ENCODE peak calls at places on chromosomes 1 and 21, in four cellular contexts. One of them, this sample, is unnamed.

GRCh38 chr1:21671915-21672314 is 2.8 kb upstream of the RAP1GAP start:
- DNase-seq in uterus: no peak
- DNase-seq in transverse colon: no peak
- DNase-seq in stomach: no peak
- DNase-seq in this sample: no peak

GRCh38 chr21:30044447-30045064 is 104.8 kb upstream of the GRIK1 start:
- DNase-seq in uterus: no peak
- DNase-seq in transverse colon: no peak
- DNase-seq in stomach: no peak
- DNase-seq in this sample: no peak

GRCh38 chr1:33826711-33827110 is 37.2 kb upstream of the HMGB4 start:
- DNase-seq in uterus: no peak
- DNase-seq in transverse colon: no peak
- DNase-seq in stomach: no peak
- DNase-seq in this sample: no peak

GRCh38 chr1:29237906-29238600 is 1.7 kb downstream of the PTPRU start:
- DNase-seq in uterus: peak; percentile 60
- DNase-seq in transverse colon: peak; percentile 30
- DNase-seq in stomach: peak; percentile 44
- DNase-seq in this sample: peak; percentile 61

GRCh38 chr21:45618846-45619485 is 24.6 kb upstream of the PCBP3 start:
- DNase-seq in uterus: no peak
- DNase-seq in transverse colon: no peak
- DNase-seq in stomach: no peak
- DNase-seq in this sample: no peak

GRCh38 chr1:161792740-161793139 is 26.6 kb downstream of the ATF6 start:
- DNase-seq in uterus: no peak
- DNase-seq in transverse colon: no peak
- DNase-seq in stomach: no peak
- DNase-seq in this sample: no peak

GRCh38 chr1:6267686-6268281 is 6.9 kb upstream of the GPR153 start:
- DNase-seq in uterus: no peak
- DNase-seq in transverse colon: no peak
- DNase-seq in stomach: no peak
- DNase-seq in this sample: no peak

GRCh38 chr1:53071167-53071865 is 9.3 kb downstream of the PODN start:
- DNase-seq in uterus: peak; percentile 14
- DNase-seq in transverse colon: no peak
- DNase-seq in stomach: peak; percentile 17
- DNase-seq in this sample: peak; percentile 22

GRCh38 chr21:39630827-39631226 is 18.1 kb downstream of the B3GALT5 start:
- DNase-seq in uterus: no peak
- DNase-seq in transverse colon: no peak
- DNase-seq in stomach: no peak
- DNase-seq in this sample: no peak

GRCh38 chr1:10432910-10433785 is 2.9 kb downstream of the CENPS start:
- DNase-seq in uterus: no peak
- DNase-seq in transverse colon: no peak
- DNase-seq in stomach: no peak
- DNase-seq in this sample: no peak

GRCh38 chr1:14894811-14895524 is 258.6 kb upstream of the TMEM51 start:
- DNase-seq in uterus: no peak
- DNase-seq in transverse colon: peak; percentile 17
- DNase-seq in stomach: peak; percentile 33
- DNase-seq in this sample: no peak

GRCh38 chr1:60133848-60134247 is 60.3 kb upstream of the C1orf87 start:
- DNase-seq in uterus: no peak
- DNase-seq in transverse colon: no peak
- DNase-seq in stomach: no peak
- DNase-seq in this sample: no peak
- H3K27ac ChIP-seq in uterus: no peak overlapping the region
- H3K27ac ChIP-seq in transverse colon: no peak overlapping the region
- H3K27ac ChIP-seq in stomach: no peak overlapping the region
- H3K27ac ChIP-seq in this sample: no peak overlapping the region

DNA sequence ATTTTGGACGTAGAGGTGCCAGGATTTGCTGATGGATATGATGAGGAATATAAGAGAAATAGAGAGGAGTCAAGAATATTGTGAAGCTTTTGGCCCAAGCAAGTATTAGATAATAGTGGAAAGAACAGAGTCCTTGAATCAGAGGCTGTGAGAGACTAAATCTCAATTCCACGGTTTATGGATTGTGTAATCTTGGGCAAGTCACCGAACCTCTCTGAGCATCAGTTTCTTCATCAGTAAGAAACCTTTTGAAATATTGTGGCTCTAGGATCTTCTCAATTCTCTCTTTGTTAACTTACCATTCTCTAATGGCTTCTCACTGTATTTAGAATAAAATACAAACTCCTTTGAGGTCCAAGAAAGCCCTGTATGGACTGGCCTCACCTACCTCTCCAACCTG is 77.6 kb downstream of the RPS6KA1 start:
- DNase-seq in uterus: no peak
- DNase-seq in transverse colon: no peak
- DNase-seq in stomach: no peak
- DNase-seq in this sample: no peak
- H3K4me1 ChIP-seq in uterus: no peaks in the 10 kb centered on the region
- H3K4me1 ChIP-seq in transverse colon: peaks cover 8% of the 10 kb centered on the region
- H3K4me1 ChIP-seq in stomach: peaks cover 6% of the 10 kb centered on the region
- H3K4me1 ChIP-seq in this sample: no peaks in the 10 kb centered on the region

GRCh38 chr1:67642694-67643093 is 42.3 kb upstream of the GADD45A start:
- DNase-seq in uterus: no peak
- DNase-seq in transverse colon: no peak
- DNase-seq in stomach: no peak
- DNase-seq in this sample: no peak
- H3K4me3 ChIP-seq in uterus: no peak overlapping the region
- H3K4me3 ChIP-seq in transverse colon: no peak overlapping the region
- H3K4me3 ChIP-seq in stomach: no peak overlapping the region
- H3K4me3 ChIP-seq in this sample: no peak overlapping the region

GRCh38 chr1:160575112-160575664 is 4.1 kb downstream of the CD84 start:
- DNase-seq in uterus: no peak
- DNase-seq in transverse colon: no peak
- DNase-seq in stomach: no peak
- DNase-seq in this sample: no peak

GRCh38 chr1:160577661-160578060 is 1.6 kb downstream of the CD84 start:
- DNase-seq in uterus: no peak
- DNase-seq in transverse colon: no peak
- DNase-seq in stomach: no peak
- DNase-seq in this sample: no peak

GRCh38 chr1:160578175-160578693 is 1.1 kb downstream of the CD84 start:
- DNase-seq in uterus: no peak
- DNase-seq in transverse colon: no peak
- DNase-seq in stomach: no peak
- DNase-seq in this sample: no peak

GRCh38 chr1:160576866-160577265 is 2.4 kb downstream of the CD84 start:
- DNase-seq in uterus: no peak
- DNase-seq in transverse colon: no peak
- DNase-seq in stomach: no peak
- DNase-seq in this sample: no peak

GRCh38 chr1:160576430-160576829 is 2.9 kb downstream of the CD84 start:
- DNase-seq in uterus: no peak
- DNase-seq in transverse colon: no peak
- DNase-seq in stomach: no peak
- DNase-seq in this sample: no peak
- H3K27ac ChIP-seq in uterus: no peak overlapping the region
- H3K27ac ChIP-seq in transverse colon: no peak overlapping the region
- H3K27ac ChIP-seq in stomach: no peak overlapping the region
- H3K27ac ChIP-seq in this sample: no peak overlapping the region

GRCh38 chr21:43359081-43359822 is 67.7 kb downstream of the SIK1 start:
- DNase-seq in uterus: no peak
- DNase-seq in transverse colon: no peak
- DNase-seq in stomach: no peak
- DNase-seq in this sample: peak; percentile 17
- H3K4me1 ChIP-seq in uterus: no peaks in the 10 kb centered on the region
- H3K4me1 ChIP-seq in transverse colon: no peaks in the 10 kb centered on the region
- H3K4me1 ChIP-seq in stomach: peaks cover 29% of the 10 kb centered on the region
- H3K4me1 ChIP-seq in this sample: peaks cover 8% of the 10 kb centered on the region

DNA sequence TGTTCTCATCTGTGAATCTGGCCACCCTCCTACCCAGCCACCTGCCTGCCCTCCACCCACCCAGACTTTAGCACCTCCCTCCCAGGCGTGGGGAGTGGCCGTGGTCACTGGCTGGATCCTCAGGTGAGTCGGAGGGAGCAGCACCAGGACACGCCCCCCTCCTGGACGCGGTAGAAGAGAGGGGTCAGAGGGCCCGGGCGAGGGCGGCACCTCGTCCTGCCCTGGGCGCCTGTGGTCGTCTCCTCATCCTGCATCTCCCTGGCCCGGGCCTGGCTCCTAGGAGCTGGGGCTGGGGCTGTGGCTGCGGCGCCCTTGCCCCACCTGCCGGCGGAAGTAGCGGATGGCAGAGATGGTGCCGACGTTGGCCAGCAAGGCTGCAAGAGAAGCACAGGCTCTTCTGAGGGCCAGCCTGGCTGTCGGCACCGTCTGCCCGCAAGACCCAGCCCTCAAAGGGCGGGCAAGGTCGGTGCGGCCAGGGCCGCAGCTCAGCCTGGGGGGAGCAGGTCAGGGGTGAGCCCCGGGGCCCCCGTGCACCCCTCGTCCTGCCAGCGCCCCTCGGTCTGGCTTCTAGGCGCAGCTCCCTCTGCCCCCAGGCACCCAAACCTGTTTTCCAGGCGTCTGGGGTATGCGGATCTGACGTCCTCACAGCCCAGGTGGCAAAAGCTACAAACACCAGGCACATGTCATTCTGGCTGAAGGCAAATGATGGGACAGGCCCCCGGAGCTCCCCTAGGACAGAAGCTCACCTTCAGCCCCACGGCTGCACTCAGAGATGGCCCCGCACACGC is 5.8 kb downstream of the PERM1 start:
- DNase-seq in uterus: peak; percentile 70
- DNase-seq in transverse colon: peak; percentile 67
- DNase-seq in stomach: peak; percentile 74
- DNase-seq in this sample: no peak
- H3K4me3 ChIP-seq in uterus: no peak overlapping the region
- H3K4me3 ChIP-seq in transverse colon: peak overlapping the region; percentile 30
- H3K4me3 ChIP-seq in stomach: peak overlapping the region; percentile 42
- H3K4me3 ChIP-seq in this sample: peak overlapping the region; percentile 32

GRCh38 chr1:157597959-157598667 is at the start of gene FCRL4:
- DNase-seq in uterus: no peak
- DNase-seq in transverse colon: no peak
- DNase-seq in stomach: no peak
- DNase-seq in this sample: no peak

GRCh38 chr1:157596384-157596783 is 1.5 kb downstream of the FCRL4 start:
- DNase-seq in uterus: no peak
- DNase-seq in transverse colon: no peak
- DNase-seq in stomach: no peak
- DNase-seq in this sample: no peak

GRCh38 chr1:157595356-157595755 is 2.5 kb downstream of the FCRL4 start:
- DNase-seq in uterus: no peak
- DNase-seq in transverse colon: peak; percentile 19
- DNase-seq in stomach: no peak
- DNase-seq in this sample: no peak
- H3K27ac ChIP-seq in uterus: no peak overlapping the region
- H3K27ac ChIP-seq in transverse colon: no peak overlapping the region
- H3K27ac ChIP-seq in stomach: no peak overlapping the region
- H3K27ac ChIP-seq in this sample: no peak overlapping the region

DNA sequence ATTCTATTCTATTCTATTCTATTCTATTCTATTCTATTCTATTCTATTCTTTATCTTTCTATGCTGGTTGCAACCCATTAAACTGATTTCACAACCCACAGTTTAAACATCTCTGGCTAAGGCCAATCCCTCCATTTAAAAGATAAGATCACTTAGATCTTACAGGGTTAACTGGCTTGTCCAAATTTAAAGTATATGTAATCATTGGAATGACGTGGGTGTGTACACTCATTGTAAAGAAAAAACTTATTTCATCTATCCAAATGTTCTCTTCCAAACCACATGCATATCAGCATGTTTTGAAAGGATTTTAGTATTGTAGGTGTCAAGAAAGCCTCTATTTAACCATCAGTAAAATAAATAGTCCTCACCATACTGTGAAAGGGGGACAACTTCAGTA is 299.6 kb upstream of the RUNX1 start:
- DNase-seq in uterus: no peak
- DNase-seq in transverse colon: no peak
- DNase-seq in stomach: no peak
- DNase-seq in this sample: no peak
- H3K4me1 ChIP-seq in uterus: no peaks in the 10 kb centered on the region
- H3K4me1 ChIP-seq in transverse colon: no peaks in the 10 kb centered on the region
- H3K4me1 ChIP-seq in stomach: peaks cover 16% of the 10 kb centered on the region
- H3K4me1 ChIP-seq in this sample: peaks cover 3% of the 10 kb centered on the region